ENCODE peak calls at places on chromosomes 13 and 19, in five cellular contexts. One of them, this sample, is unnamed.

GRCh38 chr13:97423300-97424045 is 10.5 kb upstream of the RAP2A start:
- DNase-seq in GM12878: no peak
- DNase-seq in stomach: no peak
- DNase-seq in Peyer's patch: no peak
- DNase-seq in tibial nerve: no peak
- DNase-seq in this sample: peak; percentile 15

GRCh38 chr13:113364371-113364932 is 522 bp upstream of the GRTP1 start:
- DNase-seq in GM12878: no peak
- DNase-seq in stomach: no peak
- DNase-seq in Peyer's patch: no peak
- DNase-seq in tibial nerve: peak; percentile 9
- DNase-seq in this sample: peak; percentile 16

GRCh38 chr19:6476155-6476895 is 5.3 kb downstream of the DENND1C start:
- DNase-seq in GM12878: no peak
- DNase-seq in stomach: peak; percentile 87
- DNase-seq in Peyer's patch: peak; percentile 36
- DNase-seq in tibial nerve: no peak
- DNase-seq in this sample: peak; percentile 38

GRCh38 chr13:111353508-111353907 is 33.1 kb downstream of the TEX29 start:
- DNase-seq in GM12878: no peak
- DNase-seq in stomach: no peak
- DNase-seq in Peyer's patch: no peak
- DNase-seq in tibial nerve: no peak
- DNase-seq in this sample: no peak

GRCh38 chr19:51156710-51157109 is 14.6 kb downstream of the SIGLEC7 start:
- DNase-seq in GM12878: no peak
- DNase-seq in stomach: no peak
- DNase-seq in Peyer's patch: no peak
- DNase-seq in tibial nerve: no peak
- DNase-seq in this sample: no peak

GRCh38 chr19:8045872-8046568 is 6.5 kb upstream of the CCL25 start:
- DNase-seq in GM12878: no peak
- DNase-seq in stomach: no peak
- DNase-seq in Peyer's patch: no peak
- DNase-seq in tibial nerve: no peak
- DNase-seq in this sample: no peak

GRCh38 chr19:12665281-12665573 is 1.3 kb downstream of the MAN2B1 start:
- DNase-seq in GM12878: peak; percentile 61
- DNase-seq in stomach: peak; percentile 47
- DNase-seq in Peyer's patch: peak; percentile 88
- DNase-seq in tibial nerve: no peak
- DNase-seq in this sample: no peak

GRCh38 chr19:48632692-48633147 is 4.5 kb downstream of the DBP start:
- DNase-seq in GM12878: no peak
- DNase-seq in stomach: no peak
- DNase-seq in Peyer's patch: no peak
- DNase-seq in tibial nerve: no peak
- DNase-seq in this sample: no peak

GRCh38 chr19:45439569-45440258 is 16.0 kb upstream of the ERCC1 start:
- DNase-seq in GM12878: no peak
- DNase-seq in stomach: peak; percentile 85
- DNase-seq in Peyer's patch: peak; percentile 88
- DNase-seq in tibial nerve: peak; percentile 73
- DNase-seq in this sample: peak; percentile 75

GRCh38 chr19:670609-671075 is 5.5 kb upstream of the FSTL3 start:
- DNase-seq in GM12878: no peak
- DNase-seq in stomach: no peak
- DNase-seq in Peyer's patch: no peak
- DNase-seq in tibial nerve: no peak
- DNase-seq in this sample: no peak

GRCh38 chr19:17420267-17420924 is 549 bp downstream of the MVB12A start:
- DNase-seq in GM12878: no peak
- DNase-seq in stomach: peak; percentile 35
- DNase-seq in Peyer's patch: no peak
- DNase-seq in tibial nerve: peak; percentile 12
- DNase-seq in this sample: peak; percentile 22

GRCh38 chr19:17421942-17422341 is 2.1 kb downstream of the MVB12A start:
- DNase-seq in GM12878: no peak
- DNase-seq in stomach: no peak
- DNase-seq in Peyer's patch: no peak
- DNase-seq in tibial nerve: no peak
- DNase-seq in this sample: no peak

GRCh38 chr19:17418710-17419109 is 1.1 kb upstream of the MVB12A start:
- DNase-seq in GM12878: no peak
- DNase-seq in stomach: no peak
- DNase-seq in Peyer's patch: no peak
- DNase-seq in tibial nerve: no peak
- DNase-seq in this sample: no peak

GRCh38 chr19:17419491-17420266 is at the start of gene MVB12A:
- DNase-seq in GM12878: peak; percentile 97
- DNase-seq in stomach: peak; percentile 97
- DNase-seq in Peyer's patch: peak; percentile 95
- DNase-seq in tibial nerve: peak; percentile 92
- DNase-seq in this sample: peak; percentile 99

GRCh38 chr19:17419154-17419490 is 725 bp upstream of the MVB12A start:
- DNase-seq in GM12878: no peak
- DNase-seq in stomach: no peak
- DNase-seq in Peyer's patch: no peak
- DNase-seq in tibial nerve: no peak
- DNase-seq in this sample: no peak
- TF ChIP-seq POLR2A in GM12878: no peak
- TF ChIP-seq POLR2A in stomach: no peak
- TF ChIP-seq POLR2A in Peyer's patch: no peak
- TF ChIP-seq POLR2A in tibial nerve: no peak
- TF ChIP-seq POLR2A in this sample: no peak

GRCh38 chr13:57633950-57634828 is 2.6 kb downstream of the PCDH17 start:
- DNase-seq in GM12878: no peak
- DNase-seq in stomach: no peak
- DNase-seq in Peyer's patch: no peak
- DNase-seq in tibial nerve: no peak
- DNase-seq in this sample: no peak
- H3K4me1 ChIP-seq in GM12878: no peaks in the 10 kb centered on the region
- H3K4me1 ChIP-seq in stomach: peaks cover 52% of the 10 kb centered on the region
- H3K4me1 ChIP-seq in Peyer's patch: peaks cover 17% of the 10 kb centered on the region
- H3K4me1 ChIP-seq in tibial nerve: peaks cover 51% of the 10 kb centered on the region
- H3K4me1 ChIP-seq in this sample: peaks cover 17% of the 10 kb centered on the region

DNA sequence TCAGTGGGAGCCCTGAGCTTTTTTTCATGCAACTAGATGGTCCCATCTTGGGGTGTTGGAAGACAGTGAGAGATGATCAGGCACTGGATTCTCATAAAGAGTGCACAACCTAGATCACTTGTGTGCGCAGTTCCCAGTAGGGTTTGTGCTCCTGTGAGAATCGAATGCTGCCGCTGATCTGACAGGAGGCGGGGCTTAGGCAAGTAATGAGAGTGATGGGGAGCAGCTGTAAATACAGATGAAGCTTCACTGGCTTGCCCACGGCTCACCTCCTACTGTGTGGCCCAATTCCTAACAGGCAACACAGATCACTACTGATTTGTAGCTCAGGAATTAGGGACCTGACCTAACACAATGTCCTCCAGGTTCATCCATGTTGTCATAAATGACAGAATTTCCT is 43.6 kb upstream of the UBAC2 start:
- DNase-seq in GM12878: no peak
- DNase-seq in stomach: no peak
- DNase-seq in Peyer's patch: no peak
- DNase-seq in tibial nerve: no peak
- DNase-seq in this sample: no peak
- H3K4me3 ChIP-seq in GM12878: no peak overlapping the region
- H3K4me3 ChIP-seq in stomach: no peak overlapping the region
- H3K4me3 ChIP-seq in Peyer's patch: no peak overlapping the region
- H3K4me3 ChIP-seq in tibial nerve: no peak overlapping the region
- H3K4me3 ChIP-seq in this sample: no peak overlapping the region

DNA sequence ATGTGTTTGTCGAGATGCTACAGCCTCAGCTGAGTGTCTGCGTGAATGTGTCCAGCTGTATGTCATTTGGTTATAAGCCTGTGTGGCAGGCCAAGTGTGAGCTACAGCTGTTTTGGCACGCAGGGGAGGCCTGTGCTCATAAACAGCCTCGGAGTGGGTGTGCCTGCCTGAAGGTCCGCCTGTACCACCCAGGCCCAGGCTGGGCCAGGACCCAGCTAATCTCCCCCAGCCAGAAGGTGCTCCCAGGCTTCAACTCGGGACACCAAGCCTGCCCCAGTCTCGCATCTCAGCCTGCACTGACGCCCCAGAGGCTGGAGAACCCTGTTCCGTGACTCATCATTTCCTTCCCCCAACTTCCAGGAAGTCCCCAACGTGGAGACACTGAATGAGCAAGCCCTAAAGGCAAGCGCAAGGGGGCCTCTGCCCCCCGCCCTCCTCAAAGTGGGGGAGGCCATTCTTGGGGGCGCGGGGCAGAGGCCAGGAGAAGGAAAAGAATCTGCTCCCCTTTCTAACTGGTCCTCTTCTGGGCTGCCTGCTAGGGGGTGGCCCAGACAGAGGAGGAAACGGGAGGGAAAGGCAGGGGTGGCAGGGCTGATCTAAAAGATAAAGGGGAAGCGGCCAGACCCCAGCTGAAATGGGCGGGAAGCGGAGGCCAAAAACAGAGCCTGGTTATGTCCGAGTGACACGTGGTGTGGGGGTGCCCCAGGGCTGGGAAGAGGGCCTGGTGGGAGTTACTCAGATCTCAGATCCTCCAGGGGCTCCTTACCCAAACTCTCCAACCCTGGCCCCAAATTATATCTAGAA is 2.0 kb downstream of the SLC1A5 start:
- DNase-seq in GM12878: no peak
- DNase-seq in stomach: peak; percentile 67
- DNase-seq in Peyer's patch: peak; percentile 80
- DNase-seq in tibial nerve: peak; percentile 77
- DNase-seq in this sample: peak; percentile 13
- TF ChIP-seq POLR2A in GM12878: peak; percentile 82
- TF ChIP-seq POLR2A in stomach: no peak
- TF ChIP-seq POLR2A in Peyer's patch: peak; percentile 19
- TF ChIP-seq POLR2A in tibial nerve: no peak
- TF ChIP-seq POLR2A in this sample: no peak

DNA sequence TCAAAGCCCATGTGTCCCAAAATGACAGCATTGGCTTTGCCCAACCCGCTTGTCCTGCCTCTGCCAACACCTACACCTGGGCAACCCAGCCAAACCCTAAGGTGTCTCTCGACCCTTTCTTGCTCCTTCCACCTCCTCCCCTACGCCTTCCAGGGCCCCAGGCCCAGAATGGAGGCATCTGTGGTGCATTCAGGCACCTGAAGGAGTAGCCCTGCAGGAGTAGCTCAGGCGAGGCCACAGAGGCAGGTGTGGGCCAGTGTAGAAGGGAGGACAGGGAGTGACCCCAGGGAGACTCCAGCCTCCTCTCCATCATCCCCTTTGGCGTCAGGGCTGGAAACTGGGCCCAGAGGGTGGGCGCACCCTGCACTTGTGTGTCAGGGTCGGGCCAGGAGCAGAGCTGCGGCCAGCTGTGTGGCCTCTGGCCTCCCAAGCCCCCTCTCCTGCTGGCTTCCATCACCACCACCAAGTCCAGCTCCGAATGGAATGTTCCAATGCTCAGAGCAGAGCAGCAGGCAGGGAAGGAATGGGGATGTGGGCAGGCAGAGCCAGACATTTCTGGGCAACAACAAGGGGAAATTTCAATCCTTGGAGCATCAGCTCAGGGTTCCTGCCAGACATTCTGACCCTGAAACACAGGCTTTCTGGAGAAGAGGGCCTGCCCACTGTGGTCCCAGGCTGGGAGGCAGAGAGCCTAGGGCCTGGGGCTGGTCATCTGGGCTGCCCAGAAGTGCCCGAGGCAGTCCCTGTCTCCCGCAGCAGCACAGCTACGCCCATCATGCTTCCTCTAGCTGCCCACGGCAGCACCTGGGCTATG is 16.4 kb downstream of the PLEKHF1 start:
- DNase-seq in GM12878: no peak
- DNase-seq in stomach: no peak
- DNase-seq in Peyer's patch: no peak
- DNase-seq in tibial nerve: peak; percentile 33
- DNase-seq in this sample: no peak
- H3K4me1 ChIP-seq in GM12878: peaks cover 27% of the 10 kb centered on the region
- H3K4me1 ChIP-seq in stomach: peaks cover 68% of the 10 kb centered on the region
- H3K4me1 ChIP-seq in Peyer's patch: peaks cover 47% of the 10 kb centered on the region
- H3K4me1 ChIP-seq in tibial nerve: peaks cover 81% of the 10 kb centered on the region
- H3K4me1 ChIP-seq in this sample: peaks cover 7% of the 10 kb centered on the region

DNA sequence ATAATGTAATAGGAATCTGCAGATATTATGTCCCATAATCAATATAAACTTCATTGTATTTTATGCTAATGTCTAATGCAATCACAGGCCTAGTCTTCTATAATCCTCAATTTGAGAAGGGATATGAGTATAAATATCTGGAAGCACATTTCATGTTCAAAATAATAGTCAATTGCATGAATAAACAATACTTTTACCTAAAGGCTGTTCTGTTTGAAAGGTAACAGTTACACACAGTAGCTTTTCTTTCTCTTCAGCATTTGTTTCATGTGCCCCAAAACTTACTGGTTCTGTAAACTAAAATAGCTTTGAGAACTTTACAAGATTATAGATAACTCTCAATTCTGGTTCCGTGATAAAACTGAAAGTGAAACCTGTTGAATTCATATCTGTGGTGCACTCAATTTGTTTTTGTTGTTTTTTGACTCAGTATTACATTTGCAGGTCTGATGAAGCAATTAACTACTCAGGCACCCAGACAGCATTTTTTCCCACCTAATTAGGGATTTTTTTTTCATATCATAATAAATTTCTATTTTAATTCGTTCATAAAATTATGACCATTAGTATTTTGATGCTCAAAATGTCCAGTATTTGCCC is 1193.8 kb downstream of the SLITRK1 start:
- DNase-seq in GM12878: no peak
- DNase-seq in stomach: no peak
- DNase-seq in Peyer's patch: no peak
- DNase-seq in tibial nerve: no peak
- DNase-seq in this sample: no peak
- H3K4me3 ChIP-seq in GM12878: no peak overlapping the region
- H3K4me3 ChIP-seq in stomach: peak overlapping the region; percentile 3
- H3K4me3 ChIP-seq in Peyer's patch: no peak overlapping the region
- H3K4me3 ChIP-seq in tibial nerve: peak overlapping the region; percentile 34
- H3K4me3 ChIP-seq in this sample: no peak overlapping the region

DNA sequence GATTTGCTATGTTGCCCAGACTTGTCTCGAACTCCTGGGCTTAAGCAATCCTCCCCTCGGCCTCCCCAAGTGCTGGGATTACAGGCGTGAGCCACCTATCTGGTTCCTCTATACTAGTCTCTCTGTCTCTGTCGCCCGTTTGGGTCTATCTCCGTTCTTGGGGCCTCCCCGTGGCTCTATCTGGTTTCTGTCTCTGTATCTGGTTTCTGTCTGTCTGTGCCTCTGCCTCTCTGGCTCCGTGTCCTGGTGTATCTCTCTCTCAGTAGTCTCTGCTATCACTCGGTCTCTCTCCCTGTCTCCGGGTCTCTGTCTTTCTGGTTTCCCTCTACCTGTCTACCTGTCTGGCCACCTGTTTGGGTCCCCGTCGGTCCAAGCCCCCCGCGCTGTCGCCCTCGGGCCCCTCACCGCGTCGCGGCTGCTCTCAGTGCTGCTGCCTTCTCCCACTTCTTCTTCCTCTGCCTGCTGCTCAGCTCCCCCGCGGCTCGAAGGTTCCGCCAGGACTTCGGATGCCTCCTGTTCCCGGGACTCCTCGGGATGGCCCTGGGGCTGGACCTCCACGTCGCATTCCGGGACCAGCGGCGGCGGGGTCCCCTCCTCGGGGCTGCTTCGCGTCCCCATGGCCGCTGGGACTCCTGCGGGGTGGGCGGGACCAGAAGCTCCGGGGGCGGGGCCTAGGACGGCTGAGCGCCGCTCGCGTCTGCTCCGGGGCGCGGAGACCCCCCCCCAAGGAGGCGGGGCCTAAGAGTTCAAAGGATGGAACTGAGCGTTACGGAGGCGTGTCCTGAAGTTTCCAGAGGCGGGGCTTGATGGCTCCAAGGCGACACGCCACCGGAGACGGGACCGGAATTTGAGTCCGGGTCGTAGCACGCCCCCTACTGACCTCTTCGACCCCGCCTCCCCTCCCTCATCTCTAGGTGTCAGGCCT is 783 bp downstream of the PHLDB3 start:
- DNase-seq in GM12878: peak; percentile 78
- DNase-seq in stomach: peak; percentile 98
- DNase-seq in Peyer's patch: peak; percentile 100
- DNase-seq in tibial nerve: peak; percentile 98
- DNase-seq in this sample: peak; percentile 95
- TF ChIP-seq POLR2A in GM12878: peak; percentile 75
- TF ChIP-seq POLR2A in stomach: no peak
- TF ChIP-seq POLR2A in Peyer's patch: peak; percentile 25
- TF ChIP-seq POLR2A in tibial nerve: peak; percentile 89
- TF ChIP-seq POLR2A in this sample: no peak

This sample was measured in thyroid gland.